ENCODE peak calls at places on chromosome 20, in nine cellular contexts. G, B, T, Y, I, A, J, C and W are unnamed samples.

GRCh38 chr20:54510546-54511129 is 35.2 kb downstream of the DOK5 start:
- DNase-seq in C (no peak), Y (no peak), I (no peak), T (no peak), B (no peak), J (no peak), G (no peak), A (no peak), W (no peak)

GRCh38 chr20:38222923-38223742 is 37.4 kb downstream of the KIAA1755 start:
- DNase-seq in Y (no peak), T (no peak), C (peak), A (no peak), G (peak), J (no peak), B (no peak), I (no peak), W (no peak)

GRCh38 chr20:64157878-64158277 is 6.4 kb upstream of the MYT1 start:
- DNase-seq in C (no peak), A (no peak), T (no peak), I (no peak), Y (no peak), B (no peak), J (no peak), G (no peak), W (no peak)

GRCh38 chr20:20495719-20496474 is 128.0 kb downstream of the INSM1 start:
- DNase-seq in B (no peak), J (no peak), Y (no peak), C (no peak), I (no peak), A (no peak), G (no peak), T (no peak), W (no peak)

GRCh38 chr20:32534661-32535240 is 50.4 kb downstream of the NOL4L start:
- DNase-seq in C (no peak), G (no peak), T (no peak), I (no peak), B (no peak), J (no peak), A (no peak), Y (no peak), W (no peak)

GRCh38 chr20:52105045-52105572 is 86.5 kb downstream of the ZFP64 start:
- DNase-seq in G (peak), B (no peak), Y (no peak), A (no peak), C (peak), T (no peak), J (no peak), I (no peak), W (no peak)

GRCh38 chr20:10217517-10218410 is 866 bp upstream of the SNAP25 start:
- DNase-seq in I (peak), T (no peak), C (peak), J (peak), Y (peak), A (no peak), B (peak), G (no peak), W (no peak)

GRCh38 chr20:32329817-32330554 is 28.1 kb upstream of the ASXL1 start:
- DNase-seq in I (no peak), C (no peak), J (no peak), Y (no peak), A (no peak), G (no peak), B (no peak), T (no peak), W (no peak)

GRCh38 chr20:46304361-46304760 is 3.9 kb downstream of the CDH22 start:
- DNase-seq in B (no peak), T (no peak), I (no peak), C (no peak), J (no peak), Y (no peak), G (no peak), A (no peak), W (no peak)

GRCh38 chr20:32470025-32470861 is 112.1 kb downstream of the ASXL1 start:
- DNase-seq in T (peak), G (peak), C (no peak), I (no peak), Y (no peak), J (no peak), A (no peak), B (peak), W (no peak)

GRCh38 chr20:18057106-18057993 is at the start of gene OVOL2:
- DNase-seq in Y (no peak), B (no peak), C (no peak), G (peak), I (no peak), J (no peak), A (no peak), T (peak), W (no peak)

GRCh38 chr20:37986063-37986858 is 47.0 kb downstream of the TTI1 start:
- DNase-seq in T (no peak), I (no peak), J (no peak), A (no peak), B (no peak), G (no peak), C (no peak), Y (no peak), W (no peak)

GRCh38 chr20:22796465-22797077 is 212.2 kb upstream of the FOXA2 start:
- DNase-seq in B (no peak), A (no peak), I (no peak), J (peak), G (no peak), Y (no peak), C (no peak), T (no peak), W (no peak)

GRCh38 chr20:12925214-12925755 is 83.5 kb upstream of the SPTLC3 start:
- DNase-seq in T (peak), G (no peak), A (peak), C (no peak), Y (no peak), B (peak), J (peak), I (no peak), W (no peak)

GRCh38 chr20:22353586-22353985 is 230.8 kb downstream of the FOXA2 start:
- DNase-seq in A (no peak), J (no peak), C (no peak), Y (no peak), I (no peak), B (no peak), G (no peak), T (no peak), W (no peak)

GRCh38 chr20:61989741-61990140 is 75.9 kb downstream of the TAF4 start:
- DNase-seq in J (no peak), G (no peak), B (no peak), I (no peak), T (no peak), Y (no peak), C (no peak), A (no peak), W (no peak)

GRCh38 chr20:9646375-9646774 is 132.0 kb downstream of the LAMP5 start:
- DNase-seq in Y (no peak), T (no peak), G (no peak), B (no peak), A (no peak), I (no peak), J (no peak), C (no peak), W (no peak)

GRCh38 chr20:61053487-61054277 is 198.4 kb upstream of the CDH4 start:
- DNase-seq in G (no peak), T (no peak), Y (no peak), A (no peak), I (no peak), B (no peak), J (no peak), C (no peak), W (no peak)

GRCh38 chr20:35353646-35354045 is 58.1 kb downstream of the UQCC1 start:
- DNase-seq in Y (no peak), I (no peak), B (no peak), C (no peak), A (no peak), J (no peak), G (no peak), T (no peak), W (no peak)

GRCh38 chr20:1860446-1860845 is 34.8 kb upstream of the SIRPA start:
- DNase-seq in Y (no peak), G (no peak), C (no peak), T (no peak), I (no peak), B (no peak), J (no peak), A (no peak), W (no peak)

GRCh38 chr20:59938696-59939051 is 1.4 kb downstream of the PPP1R3D start:
- DNase-seq in B (peak), T (no peak), I (no peak), J (no peak), A (no peak), Y (no peak), G (no peak), C (peak), W (no peak)

GRCh38 chr20:23362392-23363256 is 642 bp downstream of the GZF1 start:
- DNase-seq in B (peak), C (peak), T (peak), J (no peak), A (peak), Y (no peak), G (peak), I (no peak), W (no peak)

GRCh38 chr20:64084209-64085152 is at the start of gene LKAAEAR1:
- DNase-seq in Y (no peak), C (no peak), J (no peak), A (no peak), I (no peak), T (no peak), G (no peak), B (no peak), W (no peak)

GRCh38 chr20:62358728-62359490 is 8.2 kb downstream of the LAMA5 start:
- DNase-seq in B (peak), G (no peak), Y (no peak), J (no peak), T (no peak), C (no peak), I (no peak), A (no peak), W (no peak)

GRCh38 chr20:19735446-19735845 is 22.6 kb upstream of the RIN2 start:
- DNase-seq in A (peak), G (no peak), J (no peak), B (peak), T (no peak), I (peak), Y (peak), C (peak), W (peak)

GRCh38 chr20:51461306-51461705 is 81.2 kb downstream of the NFATC2 start:
- DNase-seq in Y (no peak), B (no peak), J (no peak), T (no peak), I (no peak), C (no peak), A (no peak), G (no peak), W (no peak)

GRCh38 chr20:51529758-51530157 is 12.8 kb downstream of the NFATC2 start:
- DNase-seq in I (no peak), Y (no peak), J (no peak), B (no peak), C (no peak), A (no peak), G (no peak), T (no peak), W (no peak)

GRCh38 chr20:31710423-31711250 is 12.0 kb downstream of the BCL2L1 start:
- DNase-seq in Y (no peak), A (no peak), I (no peak), B (no peak), J (no peak), T (peak), C (peak), G (peak), W (no peak)

GRCh38 chr20:2131366-2131765 is 29.7 kb downstream of the STK35 start:
- DNase-seq in C (peak), G (no peak), J (no peak), Y (no peak), B (peak), T (no peak), I (no peak), A (no peak), W (no peak)

GRCh38 chr20:381581-382290 is 1.2 kb downstream of the TRIB3 start:
- DNase-seq in A (peak), G (peak), I (peak), J (no peak), B (peak), C (peak), T (peak), Y (peak), W (peak)

GRCh38 chr20:31869942-31870702 is at the start of the genes DUSP15 and TTLL9:
- DNase-seq in Y (no peak), A (peak), C (no peak), G (peak), J (no peak), B (peak), T (no peak), I (no peak), W (peak)

GRCh38 chr20:9617062-9617461 is 102.7 kb downstream of the LAMP5 start:
- DNase-seq in I (no peak), J (peak), B (peak), Y (no peak), G (no peak), T (peak), C (no peak), A (peak), W (peak)

GRCh38 chr20:51491393-51491792 is 51.1 kb downstream of the NFATC2 start:
- DNase-seq in J (no peak), I (no peak), B (no peak), G (no peak), Y (no peak), T (no peak), A (no peak), C (no peak), W (no peak)

GRCh38 chr20:62358171-62358719 is 8.9 kb downstream of the LAMA5 start:
- DNase-seq in A (no peak), T (no peak), B (peak), C (peak), J (no peak), Y (no peak), G (no peak), I (no peak), W (no peak)

GRCh38 chr20:707711-708110 is 32.1 kb upstream of the SCRT2 start:
- DNase-seq in J (no peak), A (no peak), C (peak), B (no peak), Y (no peak), T (no peak), I (no peak), G (peak), W (no peak)

GRCh38 chr20:33311989-33312388 is 29.0 kb downstream of the BPIFB1 start:
- DNase-seq in G (no peak), A (no peak), Y (no peak), I (no peak), B (no peak), C (no peak), T (no peak), J (no peak), W (no peak)

GRCh38 chr20:37729909-37730308 is 36.1 kb downstream of the CTNNBL1 start:
- DNase-seq in T (no peak), Y (no peak), G (no peak), C (no peak), I (no peak), A (no peak), B (no peak), J (no peak), W (no peak)

GRCh38 chr20:50456452-50457324 is 53.5 kb upstream of the PTPN1 start:
- DNase-seq in A (no peak), T (no peak), J (no peak), B (no peak), Y (no peak), I (no peak), G (no peak), C (no peak), W (no peak)
- TF ChIP-seq CTCF in A (no peak), T (peak), J (peak), B (peak), Y (no peak), I (no peak), G (peak), C (no peak), W (no peak)

GRCh38 chr20:26207237-26207966 is 510.7 kb upstream of the ZNF337 start:
- DNase-seq in C (no peak), J (no peak), G (no peak), Y (no peak), T (no peak), B (no peak), A (no peak), I (no peak), W (no peak)
- H3K4me3 ChIP-seq in C (peak), J (no peak), G (peak), Y (peak), T (no peak), B (no peak), A (peak), I (peak), W (no peak)

DNA sequence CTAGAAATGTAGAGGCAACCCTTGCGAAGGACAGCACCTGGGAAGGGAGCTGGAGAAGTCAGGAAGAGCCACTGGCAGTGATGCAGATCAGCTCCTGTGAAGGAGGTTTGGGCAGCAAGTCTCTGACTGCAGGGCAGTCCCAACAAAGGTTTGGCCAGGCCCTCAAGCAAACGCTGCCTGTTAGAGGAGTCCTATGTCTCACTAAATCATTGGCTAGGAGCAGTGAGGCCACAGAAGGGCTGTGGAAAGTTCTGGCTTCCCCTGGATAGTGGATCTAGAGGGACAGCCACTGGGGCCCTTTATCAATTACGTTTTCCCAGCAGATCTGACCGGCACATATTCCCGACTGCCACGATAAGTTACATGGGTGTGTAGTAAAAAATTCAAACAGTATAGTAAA is 2.5 kb downstream of the TTPAL start:
- DNase-seq in A (no peak), G (no peak), C (no peak), T (no peak), Y (no peak), B (no peak), J (no peak), I (no peak), W (no peak)
- H3K27ac ChIP-seq in A (no peak), G (no peak), C (no peak), T (no peak), Y (no peak), B (no peak), J (no peak), I (peak), W (no peak)

GRCh38 chr20:24782221-24782620 is 166.8 kb upstream of the CST7 start:
- DNase-seq in C (peak), G (peak), T (no peak), I (no peak), J (no peak), B (no peak), Y (no peak), A (no peak), W (no peak)

GRCh38 chr20:24782801-24783630 is 166.1 kb upstream of the CST7 start:
- DNase-seq in B (no peak), J (no peak), G (peak), Y (no peak), C (peak), I (no peak), A (no peak), T (no peak), W (no peak)

GRCh38 chr20:24784607-24785006 is 164.5 kb upstream of the CST7 start:
- DNase-seq in I (no peak), Y (no peak), J (no peak), A (no peak), C (no peak), T (peak), G (peak), B (no peak), W (no peak)

GRCh38 chr20:24785141-24785924 is 163.7 kb upstream of the CST7 start:
- DNase-seq in B (no peak), C (no peak), J (no peak), I (no peak), A (no peak), T (no peak), G (no peak), Y (no peak), W (no peak)

GRCh38 chr20:24783631-24784492 is 165.2 kb upstream of the CST7 start:
- DNase-seq in G (peak), I (no peak), T (peak), J (no peak), Y (no peak), B (no peak), C (peak), A (no peak), W (no peak)
- TF ChIP-seq CTCF in G (no peak), I (no peak), T (peak), J (no peak), Y (no peak), B (no peak), C (no peak), A (no peak), W (peak)

GRCh38 chr20:4040283-4041179 is 25.2 kb upstream of the RNF24 start:
- DNase-seq in B (no peak), A (no peak), J (no peak), Y (no peak), I (no peak), G (no peak), C (peak), T (no peak), W (no peak)

GRCh38 chr20:4038676-4039075 is 23.3 kb upstream of the RNF24 start:
- DNase-seq in T (no peak), I (no peak), G (no peak), A (no peak), Y (no peak), C (peak), B (no peak), J (no peak), W (no peak)

GRCh38 chr20:4041748-4042411 is 26.5 kb upstream of the RNF24 start:
- DNase-seq in I (no peak), A (no peak), Y (no peak), B (peak), C (peak), J (no peak), T (no peak), G (peak), W (peak)

GRCh38 chr20:4036351-4036750 is 21.0 kb upstream of the RNF24 start:
- DNase-seq in T (no peak), B (no peak), I (no peak), Y (no peak), G (no peak), A (no peak), J (no peak), C (peak), W (no peak)

DNA sequence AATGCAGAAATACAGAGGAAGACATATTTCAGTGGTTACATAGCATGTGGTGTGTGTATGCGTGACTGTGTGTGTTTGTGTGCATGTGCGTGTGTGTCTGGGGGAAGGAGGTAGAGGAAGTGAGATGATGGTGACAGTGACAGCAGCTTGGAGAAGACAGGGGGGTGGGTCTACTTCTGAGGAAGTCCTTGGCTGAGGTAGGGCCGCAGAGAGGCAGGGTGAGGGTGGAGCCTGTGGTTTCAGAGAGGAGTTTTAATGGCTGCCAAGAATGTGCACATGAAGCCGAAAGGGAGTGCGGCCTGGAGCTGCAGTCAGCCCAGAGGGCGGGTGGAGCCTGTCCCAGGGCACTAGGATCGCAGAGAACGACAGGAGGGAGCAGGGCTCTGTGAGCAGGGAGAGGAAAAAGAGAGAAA is 22.7 kb upstream of the RNF24 start:
- DNase-seq in T (peak), I (peak), G (peak), A (peak), C (peak), Y (no peak), B (peak), J (no peak), W (peak)
- H3K4me3 ChIP-seq in T (peak), I (no peak), G (no peak), A (no peak), C (no peak), Y (peak), B (no peak), J (no peak), W (no peak)

GRCh38 chr20:48295966-48296421 is 510.7 kb upstream of the SULF2 start:
- DNase-seq in T (no peak), Y (no peak), G (no peak), J (peak), A (no peak), I (no peak), B (no peak), C (no peak), W (no peak)
- H3K27ac ChIP-seq in T (no peak), Y (peak), G (no peak), J (peak), A (no peak), I (peak), B (no peak), C (peak), W (no peak)

DNA sequence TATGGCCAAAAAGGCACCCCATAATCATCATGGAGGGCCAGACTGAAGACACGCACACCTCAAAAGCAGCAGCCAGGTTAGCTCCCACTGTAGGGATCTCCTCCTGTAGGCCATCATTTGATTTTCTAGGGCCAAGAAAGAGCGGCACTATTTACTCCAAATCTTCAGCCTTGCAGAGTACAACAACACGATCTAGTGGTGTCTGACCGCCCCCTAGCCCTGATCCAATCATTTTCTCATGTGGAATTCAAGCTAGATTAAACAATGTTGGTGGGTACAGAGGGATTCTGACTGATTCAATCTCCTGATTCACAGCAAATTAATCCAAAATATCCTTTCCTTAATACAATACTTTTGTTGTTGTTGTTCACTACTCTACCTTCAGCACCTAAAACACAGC is 12.5 kb downstream of the GNAS-AS1 start:
- DNase-seq in T (no peak), A (no peak), Y (no peak), J (no peak), G (no peak), B (no peak), C (no peak), I (no peak), W (no peak)
- TF ChIP-seq CTCF in T (no peak), A (no peak), Y (no peak), J (no peak), G (no peak), B (no peak), C (no peak), I (no peak), W (no peak)